ENCODE peak calls at places on chromosomes 4 and X, in seven cellular contexts. T, X, P, V, L, F and O are unnamed samples.

GRCh38 chr4:140243345-140243753 is 89.4 kb upstream of the MAML3 start:
- DNase-seq in F (peak; percentile 28), L (peak; percentile 47), V (peak; percentile 76), T (peak; percentile 54), P (no peak), X (no peak), O (no peak)

GRCh38 chr4:6374575-6374974 is 97.8 kb downstream of the PPP2R2C start:
- DNase-seq in X (no peak), V (no peak), P (no peak), L (peak; percentile 10), F (peak; percentile 2), T (no peak), O (no peak)

GRCh38 chrX:150227321-150227860 is 135.7 kb upstream of the MAMLD1 start:
- DNase-seq in L (no peak), F (no peak), X (peak; percentile 31), T (peak; percentile 7), P (no peak), V (no peak), O (no peak)

GRCh38 chr4:2630556-2631273 is 94.3 kb downstream of the FAM193A start:
- DNase-seq in P (no peak), L (peak; percentile 24), T (no peak), X (no peak), F (no peak), V (no peak), O (no peak)

GRCh38 chr4:119841361-119841760 is 212.8 kb upstream of the PDE5A start:
- DNase-seq in X (no peak), P (no peak), V (no peak), F (no peak), L (no peak), T (no peak), O (no peak)

GRCh38 chrX:31217111-31217510 is 145.3 kb upstream of the FTHL17 start:
- DNase-seq in V (no peak), X (no peak), F (no peak), L (no peak), T (no peak), P (no peak), O (no peak)

GRCh38 chr4:13570916-13571315 is 26.6 kb upstream of the NKX3-2 start:
- DNase-seq in F (no peak), X (no peak), V (no peak), L (no peak), P (no peak), T (no peak), O (no peak)

GRCh38 chr4:102036619-102037376 is 246.3 kb downstream of the BANK1 start:
- DNase-seq in T (no peak), P (no peak), V (no peak), L (no peak), X (no peak), F (no peak), O (no peak)

GRCh38 chrX:155148724-155149537 is 67.3 kb upstream of the VBP1 start:
- DNase-seq in L (no peak), T (no peak), X (no peak), V (no peak), P (no peak), F (no peak), O (no peak)

GRCh38 chr4:151921371-151921770 is 160.6 kb upstream of the GATB start:
- DNase-seq in V (no peak), F (no peak), X (peak; percentile 22), L (no peak), P (no peak), T (no peak), O (no peak)

GRCh38 chrX:21798677-21799219 is 40.7 kb upstream of the MBTPS2 start:
- DNase-seq in L (no peak), V (no peak), X (no peak), F (peak; percentile 74), P (no peak), T (no peak), O (no peak)

GRCh38 chr4:42643685-42644084 is 13.2 kb downstream of the ATP8A1 start:
- DNase-seq in V (no peak), X (no peak), L (no peak), F (no peak), P (no peak), T (no peak), O (no peak)

GRCh38 chrX:6505960-6506359 is 29.0 kb downstream of the VCX3A start:
- DNase-seq in P (no peak), X (no peak), F (no peak), V (no peak), L (no peak), T (no peak), O (no peak)

GRCh38 chr4:128811571-128812359 is 2.3 kb downstream of the JADE1 start:
- DNase-seq in P (peak; percentile 95), X (no peak), F (peak; percentile 90), T (peak; percentile 81), V (peak; percentile 91), L (peak; percentile 92), O (no peak)

DNA sequence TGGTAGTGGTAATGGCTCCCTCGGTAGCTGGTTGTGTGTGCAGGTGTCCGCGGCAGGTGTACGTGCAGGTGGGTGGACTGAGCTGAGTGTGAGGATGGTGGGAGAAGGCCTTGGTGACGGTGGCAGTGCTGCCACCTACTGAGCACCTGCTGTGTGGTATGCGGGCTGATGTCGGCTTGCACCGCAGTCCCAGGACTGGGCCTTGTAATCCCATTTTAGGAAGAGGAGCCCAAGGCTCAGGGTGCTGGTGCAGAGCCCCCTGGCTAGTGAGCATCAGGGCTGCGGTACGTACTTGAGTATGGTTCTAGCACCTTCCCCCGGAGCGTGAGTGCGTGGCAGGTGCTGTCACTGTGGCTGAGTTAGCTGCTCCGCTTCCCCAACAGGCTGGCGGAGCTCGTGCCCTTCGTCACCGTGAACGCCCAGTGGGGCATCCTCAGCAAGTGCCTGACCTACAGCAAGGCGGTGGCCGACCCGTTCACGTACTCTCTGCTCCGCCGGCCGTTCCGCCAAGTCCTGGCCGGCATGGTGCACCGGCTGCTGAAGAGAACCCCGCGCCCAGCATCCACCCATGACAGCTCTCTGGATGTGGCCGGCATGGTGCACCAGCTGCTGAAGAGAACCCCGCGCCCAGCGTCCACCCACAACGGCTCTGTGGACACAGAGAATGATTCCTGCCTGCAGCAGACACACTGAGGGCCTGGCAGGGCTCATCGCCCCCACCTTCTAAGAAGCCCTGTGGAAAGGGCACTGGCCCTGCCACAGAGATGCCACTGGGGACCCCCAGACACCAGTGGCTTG is 5.7 kb upstream of the CPZ start:
- DNase-seq in F (no peak), X (no peak), T (no peak), P (no peak), V (no peak), L (peak; percentile 37), O (no peak)
- H3K27ac ChIP-seq in F (no peak overlapping the region), X (no peak overlapping the region), T (no peak overlapping the region), P (no peak overlapping the region), V (no peak overlapping the region), L (no peak overlapping the region), O (no peak overlapping the region)

GRCh38 chrX:40012800-40013682 is 84.7 kb downstream of the BCOR start:
- DNase-seq in F (peak; percentile 65), V (peak; percentile 87), P (peak; percentile 68), X (no peak), L (peak; percentile 56), T (peak; percentile 56), O (no peak)
- H3K4me3 ChIP-seq in F (peak overlapping the region; percentile 44), V (peak overlapping the region; percentile 52), P (peak overlapping the region; percentile 72), X (peak overlapping the region; percentile 52), L (peak overlapping the region; percentile 59), T (peak overlapping the region; percentile 57), O (peak overlapping the region; percentile 71)

GRCh38 chr4:170015285-170015684 is 10.9 kb downstream of the MFAP3L start:
- DNase-seq in L (no peak), X (no peak), P (no peak), V (no peak), T (no peak), F (no peak), O (no peak)
- H3K27ac ChIP-seq in L (no peak overlapping the region), X (no peak overlapping the region), P (no peak overlapping the region), V (no peak overlapping the region), T (no peak overlapping the region), F (no peak overlapping the region), O (no peak overlapping the region)

GRCh38 chrX:46953597-46953996 is 41.4 kb downstream of the JADE3 start:
- DNase-seq in V (no peak), L (no peak), F (no peak), X (no peak), T (no peak), P (no peak), O (no peak)
- H3K4me3 ChIP-seq in V (no peak overlapping the region), L (no peak overlapping the region), F (no peak overlapping the region), X (no peak overlapping the region), T (no peak overlapping the region), P (no peak overlapping the region), O (peak overlapping the region; percentile 45)

DNA sequence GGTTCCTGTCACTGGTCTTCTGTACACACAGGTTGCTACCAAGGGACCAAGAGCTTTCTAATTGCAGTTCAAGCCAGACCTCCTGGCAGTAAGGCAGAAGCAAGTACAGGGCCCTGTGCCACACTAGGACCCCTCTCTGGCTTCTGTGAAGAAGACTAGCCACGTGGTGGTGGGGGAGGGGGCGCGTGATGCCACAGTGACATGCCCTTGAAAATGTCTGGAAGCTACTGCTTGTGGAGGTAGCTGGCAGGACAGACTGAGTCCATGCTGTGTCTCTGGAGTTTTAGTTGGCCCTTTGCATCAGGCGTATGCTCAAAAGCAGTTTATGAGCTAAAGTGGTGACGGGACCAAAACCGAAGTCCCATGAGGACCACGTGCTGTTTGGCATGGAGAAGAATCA is 50.9 kb downstream of the RTL5 start:
- DNase-seq in L (no peak), P (no peak), F (no peak), X (no peak), T (no peak), V (no peak), O (no peak)
- H3K27ac ChIP-seq in L (no peak overlapping the region), P (no peak overlapping the region), F (no peak overlapping the region), X (no peak overlapping the region), T (no peak overlapping the region), V (no peak overlapping the region), O (no peak overlapping the region)

DNA sequence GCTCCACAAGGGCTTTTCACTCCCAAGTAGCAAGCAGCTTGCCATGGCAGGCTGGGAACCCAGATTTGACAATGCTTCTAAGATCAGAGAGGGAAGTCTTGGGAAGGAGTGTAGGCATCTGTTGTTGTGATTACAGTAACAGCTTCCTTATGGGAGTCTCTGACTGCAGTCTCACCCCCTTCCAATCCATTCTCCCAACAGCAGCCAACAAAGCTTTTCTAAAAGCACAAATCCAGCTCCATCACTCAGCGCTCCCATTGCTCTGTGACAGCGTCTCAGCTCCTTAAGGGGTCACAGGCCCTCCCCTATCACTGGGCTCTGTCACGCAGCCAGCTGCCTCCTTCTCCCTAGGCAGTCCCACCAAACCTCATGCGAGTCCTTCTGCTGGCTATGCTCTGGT is 7.1 kb downstream of the IGFBP7 start:
- DNase-seq in F (no peak), V (no peak), T (no peak), P (no peak), L (no peak), X (no peak), O (no peak)
- H3K4me3 ChIP-seq in F (no peak overlapping the region), V (no peak overlapping the region), T (no peak overlapping the region), P (no peak overlapping the region), L (no peak overlapping the region), X (no peak overlapping the region), O (no peak overlapping the region)

DNA sequence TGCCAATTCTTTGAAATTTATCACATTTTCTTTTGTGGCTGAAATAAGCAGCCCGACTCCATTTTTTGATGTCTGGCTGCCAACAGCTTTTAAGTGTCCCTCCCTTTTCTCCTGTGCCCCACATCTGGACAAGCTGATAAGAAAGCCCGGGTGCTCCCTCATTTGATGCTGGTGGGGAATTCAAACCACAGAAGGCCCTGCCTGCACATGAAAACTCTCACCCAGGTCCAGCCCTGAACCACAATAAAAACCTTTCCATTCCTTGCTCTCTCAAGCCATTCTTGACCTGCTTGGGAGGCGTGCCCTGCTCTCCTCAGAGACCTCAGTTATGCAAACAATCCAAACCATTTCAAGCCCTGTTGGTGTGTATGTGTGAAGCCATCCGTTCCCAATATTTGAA is 93.9 kb downstream of the FAM53A start:
- DNase-seq in F (no peak), X (no peak), P (no peak), L (peak; percentile 40), T (no peak), V (no peak), O (no peak)
- H3K27ac ChIP-seq in F (no peak overlapping the region), X (no peak overlapping the region), P (no peak overlapping the region), L (no peak overlapping the region), T (no peak overlapping the region), V (no peak overlapping the region), O (no peak overlapping the region)